ENCODE peak calls at places on chromosome 13, in seven cellular contexts. B, J, W, D, Y, R and C are unnamed samples.

GRCh38 chr13:112885782-112886268 is 83.2 kb upstream of the MCF2L start:
- DNase-seq in B (no peak), J (peak), W (peak), D (peak), Y (peak), R (peak), C (peak)

GRCh38 chr13:102198418-102199322 is 203.2 kb downstream of the FGF14 start:
- DNase-seq in B (no peak), J (no peak), W (no peak), D (no peak), Y (no peak), R (no peak), C (peak)

GRCh38 chr13:36813226-36813625 is 5.8 kb upstream of the RFXAP start:
- DNase-seq in B (no peak), J (no peak), W (no peak), D (no peak), Y (no peak), R (no peak), C (no peak)

GRCh38 chr13:78325585-78325984 is 277.8 kb downstream of the POU4F1 start:
- DNase-seq in B (no peak), J (no peak), W (no peak), D (no peak), Y (no peak), R (no peak), C (no peak)

GRCh38 chr13:29270536-29271045 is 324.9 kb downstream of the SLC7A1 start:
- DNase-seq in B (no peak), J (no peak), W (no peak), D (no peak), Y (no peak), R (no peak), C (no peak)

GRCh38 chr13:49652691-49653305 is 24.5 kb downstream of the ARL11 start:
- DNase-seq in B (no peak), J (peak), W (peak), D (peak), Y (peak), R (no peak), C (no peak)

GRCh38 chr13:32840840-32841713 is 175.1 kb upstream of the KL start:
- DNase-seq in B (no peak), J (no peak), W (no peak), D (no peak), Y (no peak), R (no peak), C (no peak)

GRCh38 chr13:51733656-51734334 is 70.2 kb downstream of the DHRS12 start:
- DNase-seq in B (no peak), J (no peak), W (no peak), D (no peak), Y (no peak), R (no peak), C (no peak)

GRCh38 chr13:79631260-79631659 is 150.3 kb downstream of the NDFIP2 start:
- DNase-seq in B (no peak), J (peak), W (peak), D (no peak), Y (no peak), R (no peak), C (peak)

GRCh38 chr13:29704648-29705047 is 109.2 kb upstream of the SLC7A1 start:
- DNase-seq in B (no peak), J (peak), W (no peak), D (no peak), Y (no peak), R (no peak), C (no peak)

GRCh38 chr13:109146912-109147624 is 517.7 kb downstream of the MYO16 start:
- DNase-seq in B (no peak), J (peak), W (no peak), D (no peak), Y (no peak), R (no peak), C (peak)

GRCh38 chr13:25046985-25047660 is 48.8 kb upstream of the PABPC3 start:
- DNase-seq in B (no peak), J (peak), W (no peak), D (peak), Y (no peak), R (no peak), C (peak)

GRCh38 chr13:102141625-102142472 is 260.0 kb downstream of the FGF14 start:
- DNase-seq in B (no peak), J (peak), W (no peak), D (no peak), Y (no peak), R (no peak), C (peak)

GRCh38 chr13:61880576-61881283 is 465.1 kb upstream of the PCDH20 start:
- DNase-seq in B (no peak), J (no peak), W (no peak), D (peak), Y (no peak), R (no peak), C (peak)

GRCh38 chr13:97254809-97255208 is 32.7 kb downstream of the MBNL2 start:
- DNase-seq in B (no peak), J (peak), W (no peak), D (no peak), Y (no peak), R (no peak), C (peak)

GRCh38 chr13:18628428-18628827 is 553.2 kb downstream of the TUBA3C start:
- DNase-seq in B (no peak), J (no peak), W (no peak), D (no peak), Y (no peak), R (no peak), C (no peak)

GRCh38 chr13:92074658-92075057 is 676.2 kb downstream of the GPC5 start:
- DNase-seq in B (no peak), J (no peak), W (no peak), D (peak), Y (no peak), R (no peak), C (peak)

GRCh38 chr13:51832471-51833152 is 12.4 kb downstream of the TMEM272 start:
- DNase-seq in B (no peak), J (peak), W (no peak), D (no peak), Y (no peak), R (no peak), C (no peak)

GRCh38 chr13:113414335-113414734 is 39.0 kb downstream of the ADPRHL1 start:
- DNase-seq in B (no peak), J (no peak), W (no peak), D (no peak), Y (no peak), R (no peak), C (no peak)

GRCh38 chr13:77701305-77701704 is 3.8 kb downstream of the SLAIN1 start:
- DNase-seq in B (no peak), J (no peak), W (no peak), D (no peak), Y (no peak), R (no peak), C (no peak)

GRCh38 chr13:106473174-106473573 is 62.3 kb downstream of the EFNB2 start:
- DNase-seq in B (no peak), J (no peak), W (no peak), D (no peak), Y (no peak), R (no peak), C (no peak)

GRCh38 chr13:71829542-71829941 is 37.5 kb downstream of the DACH1 start:
- DNase-seq in B (no peak), J (no peak), W (no peak), D (no peak), Y (no peak), R (no peak), C (no peak)

GRCh38 chr13:81104316-81104715 is 763.4 kb upstream of the SPRY2 start:
- DNase-seq in B (no peak), J (no peak), W (no peak), D (no peak), Y (no peak), R (no peak), C (no peak)

GRCh38 chr13:40933508-40933907 is 85.6 kb downstream of the ELF1 start:
- DNase-seq in B (no peak), J (no peak), W (no peak), D (no peak), Y (no peak), R (no peak), C (no peak)

GRCh38 chr13:50126378-50127016 is 111.3 kb downstream of the KCNRG start:
- DNase-seq in B (no peak), J (peak), W (no peak), D (no peak), Y (peak), R (no peak), C (peak)

GRCh38 chr13:30165791-30166190 is 141.6 kb downstream of the KATNAL1 start:
- DNase-seq in B (no peak), J (peak), W (no peak), D (no peak), Y (no peak), R (peak), C (peak)

GRCh38 chr13:113837554-113838355 is 26.1 kb downstream of the GAS6 start:
- DNase-seq in B (peak), J (peak), W (peak), D (peak), Y (peak), R (peak), C (peak)

GRCh38 chr13:79194272-79194671 is 211.8 kb downstream of the RBM26 start:
- DNase-seq in B (no peak), J (no peak), W (no peak), D (no peak), Y (no peak), R (no peak), C (no peak)

GRCh38 chr13:112715715-112716460 is 26.1 kb downstream of the ATP11A start:
- DNase-seq in B (no peak), J (no peak), W (no peak), D (no peak), Y (no peak), R (no peak), C (no peak)

GRCh38 chr13:28297341-28297740 is 159.0 kb downstream of the PAN3 start:
- DNase-seq in B (no peak), J (peak), W (no peak), D (no peak), Y (no peak), R (no peak), C (peak)

GRCh38 chr13:28355822-28356371 is 139.0 kb downstream of the FLT1 start:
- DNase-seq in B (no peak), J (peak), W (no peak), D (no peak), Y (no peak), R (no peak), C (peak)

DNA sequence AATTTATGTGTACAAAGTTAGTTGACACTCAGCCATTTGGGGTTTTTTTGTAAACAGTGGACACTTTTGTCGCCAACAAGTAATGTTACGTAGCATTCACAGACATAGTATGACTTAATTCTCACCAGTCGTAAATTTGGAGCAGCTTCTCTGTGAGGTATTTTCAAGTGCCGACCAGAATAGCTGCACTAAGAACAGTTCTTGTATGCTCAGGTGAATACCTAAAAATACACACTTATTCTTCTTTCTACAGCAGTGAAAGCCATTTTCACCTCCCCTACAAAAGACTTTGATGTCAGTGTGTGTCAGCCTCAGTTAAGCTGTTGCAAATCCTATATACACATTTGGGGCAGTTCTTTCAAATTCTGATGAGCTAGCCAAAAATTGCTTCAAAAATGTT is 206.5 kb downstream of the ENOX1 start:
- DNase-seq in B (no peak), J (no peak), W (no peak), D (no peak), Y (no peak), R (no peak), C (no peak)
- TF ChIP-seq CTCF in B (no peak), J (no peak), W (no peak), D (no peak), Y (no peak), R (no peak), C (no peak)

GRCh38 chr13:48493076-48493765 is 39.7 kb downstream of the RCBTB2 start:
- DNase-seq in B (no peak), J (peak), W (no peak), D (no peak), Y (no peak), R (no peak), C (no peak)
- H3K4me3 ChIP-seq in B (no peak), J (peak), W (no peak), D (no peak), Y (no peak), R (no peak), C (no peak)

GRCh38 chr13:20869540-20869939 is 33.0 kb downstream of the XPO4 start:
- DNase-seq in B (no peak), J (peak), W (no peak), D (no peak), Y (no peak), R (no peak), C (no peak)
- TF ChIP-seq CTCF in B (no peak), J (peak), W (peak), D (no peak), Y (no peak), R (no peak), C (peak)

GRCh38 chr13:99993660-99994455 is 12.3 kb downstream of the ZIC2 start:
- DNase-seq in B (no peak), J (no peak), W (no peak), D (no peak), Y (no peak), R (no peak), C (peak)
- H3K4me3 ChIP-seq in B (no peak), J (no peak), W (no peak), D (no peak), Y (no peak), R (no peak), C (no peak)

GRCh38 chr13:23160241-23161175 is 20.3 kb upstream of the SGCG start:
- DNase-seq in B (no peak), J (peak), W (no peak), D (no peak), Y (no peak), R (no peak), C (no peak)

GRCh38 chr13:23159205-23159586 is 21.6 kb upstream of the SGCG start:
- DNase-seq in B (no peak), J (peak), W (no peak), D (peak), Y (peak), R (no peak), C (no peak)

GRCh38 chr13:23161176-23161825 is 19.5 kb upstream of the SGCG start:
- DNase-seq in B (no peak), J (peak), W (no peak), D (no peak), Y (no peak), R (no peak), C (no peak)

DNA sequence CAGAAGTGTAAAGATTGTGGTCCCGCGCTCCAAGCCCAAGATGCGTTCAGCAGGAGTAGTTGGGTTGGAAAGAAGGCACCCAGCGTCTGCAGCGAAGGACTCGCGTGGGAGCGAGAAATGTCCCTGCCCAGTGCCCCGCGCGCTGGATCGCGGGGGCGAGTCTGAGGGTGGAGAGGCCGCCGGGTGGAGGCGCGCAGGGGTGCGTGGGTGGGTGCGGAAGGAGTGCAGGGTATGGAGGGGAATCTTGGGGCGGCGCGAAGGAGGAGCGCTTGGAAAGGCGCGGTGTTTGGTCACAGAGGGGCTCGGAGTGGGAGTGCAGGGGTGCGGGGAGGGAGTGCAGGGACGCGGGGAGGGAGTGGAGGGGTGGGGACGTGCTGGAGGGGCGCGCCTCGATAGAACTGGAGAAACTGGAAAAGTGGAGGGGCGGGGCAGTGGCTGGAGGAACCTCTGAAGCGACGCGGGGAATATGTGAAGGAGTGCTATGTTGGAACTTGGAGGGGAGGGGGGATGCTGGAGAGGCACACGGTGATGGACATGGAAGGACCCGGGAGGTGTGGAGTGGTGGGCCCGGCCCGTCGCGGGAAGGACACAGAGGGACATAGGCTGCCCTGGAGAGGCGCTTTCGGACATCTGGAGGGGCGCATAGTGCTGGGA is 21.1 kb upstream of the SGCG start:
- DNase-seq in B (no peak), J (no peak), W (no peak), D (no peak), Y (no peak), R (no peak), C (no peak)
- TF ChIP-seq CTCF in B (no peak), J (no peak), W (no peak), D (no peak), Y (no peak), R (peak), C (no peak)

GRCh38 chr13:23979361-23980159 is 82.3 kb upstream of the C1QTNF9B start:
- DNase-seq in B (no peak), J (peak), W (peak), D (peak), Y (peak), R (peak), C (peak)
- H3K4me3 ChIP-seq in B (peak), J (peak), W (peak), D (peak), Y (peak), R (peak), C (peak)

GRCh38 chr13:74287672-74288169 is 153.5 kb upstream of the KLF12 start:
- DNase-seq in B (peak), J (peak), W (peak), D (no peak), Y (peak), R (peak), C (peak)
- TF ChIP-seq CTCF in B (no peak), J (no peak), W (no peak), D (no peak), Y (no peak), R (no peak), C (no peak)

GRCh38 chr13:110307697-110308376 is 753 bp downstream of the COL4A2 start:
- DNase-seq in B (no peak), J (peak), W (no peak), D (peak), Y (no peak), R (no peak), C (no peak)
- H3K4me3 ChIP-seq in B (peak), J (peak), W (peak), D (peak), Y (peak), R (peak), C (peak)

GRCh38 chr13:99610702-99611289 is 109.5 kb downstream of the TM9SF2 start:
- DNase-seq in B (no peak), J (no peak), W (no peak), D (no peak), Y (no peak), R (no peak), C (no peak)
- TF ChIP-seq CTCF in B (no peak), J (no peak), W (no peak), D (peak), Y (no peak), R (no peak), C (peak)